ENCODE peak calls at places on chromosomes 1 and 21, in eight cellular contexts. P is activated CD4-positive, alpha-beta T cell treated with anti-CD3 and anti-CD28 coated beads, Interleukin-2, amount 50 U/mL, for 48 hours; U is mammary epithelial cell; H is GM20000; M is activated T-cell treated with anti-CD3 and anti-CD28 coated beads, Interleukin-2, amount 50 U/mL, for 1 hour; K is activated naive CD4-positive, alpha-beta T cell treated with anti-CD3 and anti-CD28 coated beads for 36 hours; W is left ventricle myocardium inferior; D is heart left ventricle. Z is an unnamed sample.

GRCh38 chr1:47172782-47173181 is 17.1 kb downstream of the PDZK1IP1 start:
- DNase-seq in W (no peak), M (no peak), H (no peak), U (no peak), D (no peak), P (no peak), K (no peak), Z (no peak)

GRCh38 chr1:18890704-18891103 is 11.7 kb downstream of the ALDH4A1 start:
- DNase-seq in K (no peak), P (no peak), M (no peak), D (no peak), H (no peak), W (no peak), U (no peak), Z (no peak)

GRCh38 chr1:43705982-43706597 is 1.2 kb upstream of the ST3GAL3 start:
- DNase-seq in M (no peak), P (peak; percentile 6), D (no peak), H (no peak), W (no peak), K (peak; percentile 10), U (peak; percentile 41), Z (peak; percentile 15)

GRCh38 chr1:201214461-201214860 is 23.8 kb downstream of the IGFN1 start:
- DNase-seq in H (no peak), W (no peak), U (no peak), M (no peak), P (no peak), D (no peak), K (peak; percentile 12), Z (peak; percentile 15)

GRCh38 chr1:10561497-10561896 is 86.7 kb downstream of the PEX14 start:
- DNase-seq in M (no peak), H (no peak), P (no peak), U (peak; percentile 76), W (no peak), D (no peak), K (no peak), Z (no peak)

GRCh38 chr1:11806307-11806936 is 431 bp downstream of the CLCN6 start:
- DNase-seq in M (no peak), D (peak; percentile 46), H (no peak), W (no peak), U (peak; percentile 27), P (no peak), K (peak; percentile 20), Z (peak; percentile 30)

GRCh38 chr1:85027242-85027983 is 20.9 kb downstream of the MCOLN3 start:
- DNase-seq in D (no peak), W (no peak), P (peak; percentile 16), U (no peak), K (peak; percentile 25), M (peak; percentile 29), H (peak; percentile 38), Z (no peak)

GRCh38 chr1:151373196-151373595 is 691 bp upstream of the SELENBP1 start:
- DNase-seq in P (no peak), W (no peak), D (no peak), K (no peak), U (no peak), H (no peak), M (no peak), Z (no peak)

GRCh38 chr1:100219879-100220278 is 29.8 kb downstream of the DBT start:
- DNase-seq in H (no peak), D (no peak), M (no peak), K (peak; percentile 23), U (no peak), P (no peak), W (no peak), Z (peak; percentile 28)

GRCh38 chr1:19563336-19564097 is 78.2 kb upstream of the CAPZB start:
- DNase-seq in P (no peak), H (no peak), K (no peak), W (peak; percentile 67), U (peak; percentile 29), D (peak; percentile 83), M (no peak), Z (no peak)

GRCh38 chr1:174736831-174737230 is 262.9 kb upstream of the CACYBP start:
- DNase-seq in H (no peak), U (no peak), K (no peak), W (no peak), M (no peak), D (no peak), P (no peak), Z (no peak)

GRCh38 chr1:200866521-200866920 is 6.3 kb upstream of the GPR25 start:
- DNase-seq in K (peak; percentile 71), D (no peak), H (peak; percentile 84), W (no peak), P (peak; percentile 72), M (no peak), U (no peak), Z (no peak)

GRCh38 chr1:171781167-171781875 is at the start of gene METTL13:
- DNase-seq in D (peak; percentile 98), K (peak; percentile 99), P (peak; percentile 98), H (peak; percentile 93), M (peak; percentile 96), W (peak; percentile 99), U (peak; percentile 100), Z (peak; percentile 100)

GRCh38 chr1:156795374-156795733 is 21.3 kb downstream of the SH2D2A start:
- DNase-seq in H (no peak), D (no peak), W (no peak), M (no peak), P (no peak), U (no peak), K (no peak), Z (no peak)

GRCh38 chr21:16913010-16913409 is 599.8 kb upstream of the CXADR start:
- DNase-seq in W (no peak), H (no peak), M (no peak), K (no peak), D (no peak), P (no peak), U (no peak), Z (no peak)

GRCh38 chr1:160494620-160495019 is 28.4 kb downstream of the SLAMF6 start:
- DNase-seq in W (no peak), U (no peak), K (no peak), D (no peak), P (no peak), M (no peak), H (no peak), Z (peak; percentile 7)

GRCh38 chr1:65066379-65066765 is 81.6 kb upstream of the AK4 start:
- DNase-seq in D (no peak), M (no peak), W (no peak), H (no peak), U (no peak), P (no peak), K (no peak), Z (no peak)

GRCh38 chr1:71786218-71786617 is 496.1 kb downstream of the NEGR1 start:
- DNase-seq in W (no peak), U (no peak), H (no peak), D (no peak), M (no peak), K (no peak), P (no peak), Z (no peak)

GRCh38 chr1:219347843-219348475 is 174.3 kb downstream of the LYPLAL1 start:
- DNase-seq in H (no peak), D (peak; percentile 53), P (no peak), M (no peak), U (no peak), K (no peak), W (peak; percentile 70), Z (no peak)

GRCh38 chr21:40546657-40547056 is 300.3 kb downstream of the DSCAM start:
- DNase-seq in W (no peak), K (no peak), D (no peak), U (no peak), P (no peak), H (no peak), M (no peak), Z (no peak)

GRCh38 chr1:8015036-8015808 is 10.9 kb downstream of the ERRFI1 start:
- DNase-seq in M (no peak), D (peak; percentile 56), P (peak; percentile 23), K (peak; percentile 56), W (no peak), U (peak; percentile 78), H (peak; percentile 61), Z (peak; percentile 82)

GRCh38 chr1:56578664-56578962 is 750 bp downstream of the PLPP3 start:
- DNase-seq in P (no peak), W (no peak), H (peak; percentile 33), U (no peak), D (peak; percentile 23), M (no peak), K (peak; percentile 5), Z (no peak)

GRCh38 chr1:116514708-116515525 is 55.9 kb downstream of the CD58 start:
- DNase-seq in D (no peak), M (peak; percentile 63), P (peak; percentile 77), H (peak; percentile 60), K (peak; percentile 73), W (no peak), U (peak; percentile 86), Z (peak; percentile 96)

GRCh38 chr21:42560517-42561179 is 47.0 kb downstream of the SLC37A1 start:
- DNase-seq in M (peak; percentile 6), D (no peak), K (no peak), H (no peak), W (no peak), U (no peak), P (no peak), Z (no peak)

GRCh38 chr1:23592209-23592905 is 33.1 kb upstream of the ID3 start:
- DNase-seq in P (no peak), W (no peak), K (no peak), D (no peak), U (peak; percentile 86), M (no peak), H (no peak), Z (no peak)

GRCh38 chr1:204623894-204624361 is 61.6 kb downstream of the LRRN2 start:
- DNase-seq in U (no peak), K (peak; percentile 25), M (no peak), H (no peak), P (peak; percentile 6), W (no peak), D (no peak), Z (no peak)

GRCh38 chr1:65260851-65261473 is 48.4 kb upstream of the DNAJC6 start:
- DNase-seq in H (no peak), K (peak; percentile 48), D (no peak), P (peak; percentile 18), M (no peak), U (peak; percentile 79), W (no peak), Z (peak; percentile 80)

GRCh38 chr1:25031601-25031965 is 101.5 kb upstream of the RUNX3 start:
- DNase-seq in D (no peak), K (peak; percentile 89), P (peak; percentile 77), W (no peak), H (peak; percentile 51), U (no peak), M (peak; percentile 59), Z (no peak)

Z was measured in HT1080.